ENCODE peak calls at places on chromosomes 6 and 20, in ten cellular contexts. A, E, L, Y, D, I, C, M, P and K are unnamed samples.

GRCh38 chr6:26141378-26141901 is 54.2 kb downstream of the HFE start:
- DNase-seq in A (no peak), E (no peak), L (no peak), Y (no peak), D (no peak), I (no peak), C (no peak), M (no peak), P (no peak), K (no peak)

GRCh38 chr6:88804701-88805100 is 158.7 kb downstream of the RNGTT start:
- DNase-seq in A (no peak), E (no peak), L (peak; percentile 73), Y (no peak), D (no peak), I (peak; percentile 9), C (no peak), M (no peak), P (no peak), K (no peak)

GRCh38 chr6:14875678-14876063 is 370.2 kb upstream of the JARID2 start:
- DNase-seq in A (no peak), E (no peak), L (no peak), Y (no peak), D (no peak), I (no peak), C (no peak), M (no peak), P (no peak), K (no peak)

GRCh38 chr6:149963212-149963461 is 606 bp upstream of the ULBP1 start:
- DNase-seq in A (no peak), E (peak; percentile 63), L (peak; percentile 36), Y (peak; percentile 21), D (no peak), I (no peak), C (no peak), M (no peak), P (no peak), K (peak; percentile 77)

GRCh38 chr20:58975353-58975752 is 5.7 kb upstream of the NELFCD start:
- DNase-seq in A (no peak), E (no peak), L (no peak), Y (no peak), D (no peak), I (no peak), C (no peak), M (no peak), P (no peak), K (no peak)

GRCh38 chr6:36629792-36630191 is 35.6 kb downstream of the SRSF3 start:
- DNase-seq in A (no peak), E (no peak), L (no peak), Y (no peak), D (no peak), I (no peak), C (no peak), M (no peak), P (no peak), K (no peak)

GRCh38 chr6:117110737-117111136 is 154.6 kb upstream of the VGLL2 start:
- DNase-seq in A (no peak), E (no peak), L (no peak), Y (no peak), D (no peak), I (no peak), C (no peak), M (no peak), P (no peak), K (no peak)

GRCh38 chr6:19731286-19731685 is 105.9 kb upstream of the ID4 start:
- DNase-seq in A (no peak), E (no peak), L (peak; percentile 96), Y (peak; percentile 81), D (no peak), I (peak; percentile 90), C (peak; percentile 91), M (no peak), P (no peak), K (no peak)

GRCh38 chr20:25145131-25145530 is 50.4 kb upstream of the ENTPD6 start:
- DNase-seq in A (no peak), E (no peak), L (no peak), Y (no peak), D (no peak), I (no peak), C (no peak), M (no peak), P (no peak), K (no peak)

GRCh38 chr6:90462102-90462501 is 124.8 kb downstream of the MAP3K7 start:
- DNase-seq in A (no peak), E (no peak), L (no peak), Y (no peak), D (no peak), I (no peak), C (no peak), M (no peak), P (no peak), K (no peak)

GRCh38 chr6:90461367-90461766 is 125.5 kb downstream of the MAP3K7 start:
- DNase-seq in A (no peak), E (no peak), L (no peak), Y (no peak), D (no peak), I (no peak), C (no peak), M (no peak), P (no peak), K (no peak)

GRCh38 chr6:90458353-90459224 is 128.3 kb downstream of the MAP3K7 start:
- DNase-seq in A (no peak), E (peak; percentile 91), L (peak; percentile 42), Y (peak; percentile 33), D (no peak), I (no peak), C (no peak), M (no peak), P (no peak), K (no peak)

GRCh38 chr6:90459225-90459758 is 127.6 kb downstream of the MAP3K7 start:
- DNase-seq in A (no peak), E (no peak), L (no peak), Y (no peak), D (no peak), I (no peak), C (no peak), M (no peak), P (peak; percentile 18), K (no peak)

GRCh38 chr6:90460067-90460466 is 126.8 kb downstream of the MAP3K7 start:
- DNase-seq in A (no peak), E (no peak), L (peak; percentile 50), Y (no peak), D (no peak), I (no peak), C (no peak), M (no peak), P (no peak), K (peak; percentile 87)
- H3K4me3 ChIP-seq in A (no peak overlapping the region), E (no peak overlapping the region), L (no peak overlapping the region), Y (no peak overlapping the region), D (no peak overlapping the region), I (no peak overlapping the region), C (no peak overlapping the region), M (no peak overlapping the region), P (no peak overlapping the region), K (peak overlapping the region; percentile 16)

DNA sequence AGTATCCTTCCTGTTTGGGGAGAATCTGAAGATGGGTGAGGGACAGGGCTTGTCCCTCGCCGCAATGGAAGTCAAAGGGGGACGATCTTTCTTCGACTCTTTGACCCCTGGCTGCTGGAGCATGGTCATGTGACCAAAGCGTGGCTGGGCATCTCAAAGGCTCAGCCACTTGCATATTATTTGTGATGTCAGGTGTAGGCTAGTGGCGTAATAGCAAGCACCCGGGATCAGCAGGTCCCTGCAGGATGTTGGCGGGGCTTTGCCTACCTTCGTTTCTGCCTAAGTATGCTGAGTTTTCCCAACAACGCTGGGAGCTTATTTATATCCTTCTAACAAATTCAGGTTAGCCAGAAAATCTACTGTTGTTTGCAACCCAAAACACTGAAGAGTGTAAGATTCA is 50.3 kb upstream of the IL20RA start:
- DNase-seq in A (no peak), E (no peak), L (no peak), Y (no peak), D (no peak), I (no peak), C (no peak), M (no peak), P (no peak), K (no peak)
- H3K4me3 ChIP-seq in A (no peak overlapping the region), E (no peak overlapping the region), L (no peak overlapping the region), Y (no peak overlapping the region), D (no peak overlapping the region), I (no peak overlapping the region), C (no peak overlapping the region), M (no peak overlapping the region), P (no peak overlapping the region), K (no peak overlapping the region)

GRCh38 chr20:57267158-57267821 is 849 bp upstream of the BMP7 start:
- DNase-seq in A (no peak), E (no peak), L (no peak), Y (no peak), D (no peak), I (no peak), C (no peak), M (no peak), P (no peak), K (no peak)

GRCh38 chr20:57268399-57269076 is 2.1 kb upstream of the BMP7 start:
- DNase-seq in A (no peak), E (no peak), L (no peak), Y (no peak), D (no peak), I (no peak), C (no peak), M (no peak), P (no peak), K (no peak)

GRCh38 chr20:57265649-57266250 is 691 bp downstream of the BMP7 start:
- DNase-seq in A (no peak), E (no peak), L (no peak), Y (no peak), D (no peak), I (peak; percentile 2), C (peak; percentile 28), M (no peak), P (no peak), K (no peak)

GRCh38 chr20:57264908-57265648 is 1.4 kb downstream of the BMP7 start:
- DNase-seq in A (no peak), E (no peak), L (no peak), Y (no peak), D (no peak), I (no peak), C (no peak), M (no peak), P (no peak), K (no peak)

GRCh38 chr20:57266251-57267157 is at the start of gene BMP7:
- DNase-seq in A (no peak), E (no peak), L (no peak), Y (no peak), D (no peak), I (peak; percentile 1), C (peak; percentile 33), M (no peak), P (no peak), K (no peak)
- H3K4me3 ChIP-seq in A (peak within 1 kb of the TSS; percentile 56), E (no peak within 1 kb of the TSS), L (no peak within 1 kb of the TSS), Y (no peak within 1 kb of the TSS), D (no peak within 1 kb of the TSS), I (no peak within 1 kb of the TSS), C (peak within 1 kb of the TSS; percentile 27), M (no peak within 1 kb of the TSS), P (no peak within 1 kb of the TSS), K (no peak within 1 kb of the TSS)

DNA sequence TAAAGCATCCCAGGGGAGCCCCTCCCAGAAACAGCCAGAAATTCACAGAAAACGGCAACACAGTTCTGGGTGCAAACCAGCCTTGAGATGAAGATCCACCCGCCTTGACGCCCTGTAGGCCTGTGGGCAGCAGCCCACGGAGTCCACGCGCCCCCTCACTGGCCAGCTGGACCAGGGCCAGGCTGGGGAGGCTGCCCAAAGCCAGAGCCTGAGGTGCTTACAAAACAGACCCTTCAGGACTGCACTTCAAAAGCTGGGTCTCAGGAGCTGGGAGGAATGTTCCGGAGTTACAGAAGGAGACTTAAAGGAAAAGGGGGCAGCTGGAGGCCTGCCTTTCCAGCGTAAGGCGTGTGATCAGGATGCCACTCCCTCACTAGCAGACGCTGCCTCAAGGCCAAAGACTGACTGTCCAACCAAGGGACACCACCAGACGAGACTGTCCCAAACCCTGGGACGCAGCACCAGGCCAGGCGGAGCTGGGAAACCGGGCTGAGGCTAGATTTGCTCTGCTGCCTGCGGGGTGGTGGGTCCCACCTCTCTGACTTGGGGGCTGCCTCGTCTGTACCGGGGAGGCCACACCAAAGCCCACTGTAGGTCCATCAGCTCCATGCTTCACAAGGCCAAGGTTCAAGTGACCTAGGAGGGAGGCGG is 48.1 kb downstream of the RRBP1 start:
- DNase-seq in A (no peak), E (peak; percentile 19), L (no peak), Y (no peak), D (no peak), I (no peak), C (no peak), M (no peak), P (no peak), K (no peak)
- H3K4me3 ChIP-seq in A (no peak overlapping the region), E (no peak overlapping the region), L (no peak overlapping the region), Y (no peak overlapping the region), D (no peak overlapping the region), I (no peak overlapping the region), C (no peak overlapping the region), M (no peak overlapping the region), P (no peak overlapping the region), K (no peak overlapping the region)